ENCODE peak calls at places on chromosomes 3 and 15, in six cellular contexts. Q is hepatocyte, E is left lung, A is heart right ventricle, P is psoas muscle, V is SJSA1. B is an unnamed sample.

GRCh38 chr3:197331131-197331530 is 32.7 kb upstream of the DLG1 start:
- DNase-seq in A (no peak), Q (no peak), P (no peak), E (no peak), V (no peak), B (no peak)

GRCh38 chr3:55330355-55330754 is 156.8 kb downstream of the WNT5A start:
- DNase-seq in P (no peak), Q (peak; percentile 80), A (no peak), E (peak; percentile 66), V (peak; percentile 73), B (no peak)

GRCh38 chr3:72279068-72279598 is 494.2 kb upstream of the PROK2 start:
- DNase-seq in P (no peak), Q (peak; percentile 66), E (no peak), V (no peak), A (no peak), B (no peak)

GRCh38 chr15:77846360-77846759 is 213.6 kb upstream of the LINGO1 start:
- DNase-seq in A (no peak), E (peak; percentile 3), Q (no peak), V (no peak), P (no peak), B (no peak)

GRCh38 chr3:46541856-46542255 is 24.2 kb downstream of the LRRC2 start:
- DNase-seq in A (no peak), V (no peak), P (no peak), Q (no peak), E (no peak), B (no peak)

GRCh38 chr3:61789861-61790260 is 228.5 kb downstream of the PTPRG start:
- DNase-seq in Q (no peak), E (no peak), A (no peak), P (no peak), V (no peak), B (no peak)

GRCh38 chr3:71543371-71544016 is 40.0 kb downstream of the FOXP1 start:
- DNase-seq in P (peak; percentile 12), V (no peak), A (no peak), Q (no peak), E (no peak), B (no peak)

GRCh38 chr3:72664576-72664975 is 183.7 kb downstream of the SHQ1 start:
- DNase-seq in E (no peak), A (no peak), Q (no peak), P (no peak), V (no peak), B (no peak)

GRCh38 chr15:41367418-41367817 is 34.7 kb downstream of the NUSAP1 start:
- DNase-seq in Q (no peak), P (no peak), V (no peak), E (no peak), A (peak; percentile 23), B (no peak)

GRCh38 chr3:122940628-122941086 is 86.9 kb downstream of the SEMA5B start:
- DNase-seq in P (peak; percentile 33), E (no peak), Q (no peak), V (no peak), A (no peak), B (no peak)

GRCh38 chr15:77144028-77144427 is 73.1 kb upstream of the TSPAN3 start:
- DNase-seq in V (no peak), Q (no peak), E (no peak), A (no peak), P (no peak), B (no peak)

GRCh38 chr3:128800241-128801187 is 74.5 kb downstream of the RAB7A start:
- DNase-seq in E (no peak), A (peak; percentile 56), Q (no peak), V (no peak), P (peak; percentile 35), B (no peak)

GRCh38 chr3:71724584-71725278 is 471 bp downstream of the EIF4E3 start:
- DNase-seq in P (peak; percentile 62), A (peak; percentile 25), Q (peak; percentile 65), V (peak; percentile 47), E (peak; percentile 46), B (no peak)

GRCh38 chr15:96341465-96342142 is 11.1 kb downstream of the NR2F2 start:
- DNase-seq in Q (no peak), P (no peak), A (no peak), E (no peak), V (no peak), B (no peak)

GRCh38 chr15:48109856-48110531 is 10.8 kb upstream of the SLC24A5 start:
- DNase-seq in V (no peak), A (no peak), Q (no peak), P (no peak), E (no peak), B (no peak)

GRCh38 chr3:104673981-104674380 is 692.7 kb upstream of the ALCAM start:
- DNase-seq in Q (peak; percentile 13), E (no peak), P (no peak), A (no peak), V (no peak), B (no peak)

GRCh38 chr3:156729460-156730179 is 55.2 kb downstream of the TIPARP start:
- DNase-seq in P (no peak), V (no peak), E (no peak), A (no peak), Q (no peak), B (no peak)

GRCh38 chr3:107239703-107240102 is 137.5 kb upstream of the CCDC54 start:
- DNase-seq in P (no peak), Q (no peak), A (no peak), E (no peak), V (no peak), B (no peak)

GRCh38 chr15:89399390-89400120 is 64.9 kb upstream of the POLG start:
- DNase-seq in V (peak; percentile 59), A (no peak), P (no peak), Q (peak; percentile 48), E (no peak), B (peak; percentile 55)

GRCh38 chr3:35784162-35784561 is 144.8 kb downstream of the ARPP21 start:
- DNase-seq in P (no peak), V (no peak), A (no peak), Q (no peak), E (no peak), B (no peak)

GRCh38 chr3:72011495-72011894 is 226.5 kb upstream of the PROK2 start:
- DNase-seq in P (no peak), V (no peak), E (no peak), A (no peak), Q (no peak), B (no peak)

GRCh38 chr15:80478075-80478474 is 73.9 kb downstream of the ARNT2 start:
- DNase-seq in Q (no peak), V (no peak), P (no peak), A (no peak), E (no peak), B (no peak)

GRCh38 chr15:37015025-37015424 is 85.3 kb downstream of the MEIS2 start:
- DNase-seq in E (no peak), V (no peak), P (no peak), A (peak; percentile 21), Q (peak; percentile 41), B (no peak)

GRCh38 chr3:175983369-175983768 is 1124.2 kb downstream of the NAALADL2 start:
- DNase-seq in V (no peak), Q (no peak), A (no peak), P (no peak), E (no peak), B (no peak)

GRCh38 chr3:33758874-33759273 is 39.6 kb upstream of the PDCD6IP start:
- DNase-seq in A (no peak), Q (no peak), P (no peak), E (no peak), V (no peak), B (no peak)

GRCh38 chr3:128801779-128802369 is 75.9 kb downstream of the RAB7A start:
- DNase-seq in Q (no peak), V (no peak), P (peak; percentile 45), A (peak; percentile 45), E (no peak), B (no peak)

GRCh38 chr3:14007006-14007405 is 117.7 kb downstream of the CHCHD4 start:
- DNase-seq in E (no peak), V (no peak), P (no peak), Q (no peak), A (no peak), B (no peak)

DNA sequence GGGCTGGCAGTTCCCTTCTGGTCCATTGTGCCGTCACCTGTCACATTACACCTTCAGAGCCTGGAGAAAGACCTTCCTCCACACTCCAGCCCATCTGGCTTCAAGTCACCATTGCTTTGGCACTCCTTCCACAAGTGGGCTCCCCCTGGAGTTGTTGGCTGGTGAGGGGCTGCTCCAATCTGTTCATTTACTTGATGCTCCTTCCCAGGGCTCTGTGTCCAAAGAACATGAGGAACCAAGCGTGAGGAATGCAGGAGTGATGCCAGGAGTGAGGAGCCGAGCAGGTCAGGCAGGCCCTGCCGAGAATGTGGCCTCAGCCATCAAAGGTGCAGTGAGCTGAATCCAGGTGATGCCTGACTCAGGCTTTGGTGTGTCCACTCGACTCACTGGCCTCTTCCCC is 57.2 kb downstream of the OXNAD1 start:
- DNase-seq in Q (no peak), E (no peak), P (no peak), A (no peak), V (no peak), B (no peak)
- H3K36me3 ChIP-seq in Q (no peaks in the 10 kb centered on the region), E (no peaks in the 10 kb centered on the region), P (peaks cover 77% of the 10 kb centered on the region), A (peaks cover 5% of the 10 kb centered on the region), V (peaks cover 48% of the 10 kb centered on the region), B (peaks cover 71% of the 10 kb centered on the region)

GRCh38 chr3:58480309-58480708 is 11.6 kb upstream of the KCTD6 start:
- DNase-seq in A (no peak), V (no peak), P (no peak), E (no peak), Q (no peak), B (no peak)

GRCh38 chr3:58486036-58486435 is 5.9 kb upstream of the KCTD6 start:
- DNase-seq in V (no peak), A (no peak), E (no peak), P (no peak), Q (no peak), B (no peak)

GRCh38 chr3:58484049-58484721 is 7.7 kb upstream of the KCTD6 start:
- DNase-seq in Q (no peak), V (no peak), A (no peak), E (no peak), P (no peak), B (no peak)

GRCh38 chr3:58484722-58485069 is 7.2 kb upstream of the KCTD6 start:
- DNase-seq in V (no peak), E (no peak), A (no peak), Q (no peak), P (no peak), B (no peak)

GRCh38 chr3:58482917-58483636 is 8.8 kb upstream of the KCTD6 start:
- DNase-seq in E (no peak), A (no peak), V (no peak), P (no peak), Q (no peak), B (no peak)
- H3K4me3 ChIP-seq in E (no peak overlapping the region), A (no peak overlapping the region), V (no peak overlapping the region), P (no peak overlapping the region), Q (no peak overlapping the region), B (no peak overlapping the region)

DNA sequence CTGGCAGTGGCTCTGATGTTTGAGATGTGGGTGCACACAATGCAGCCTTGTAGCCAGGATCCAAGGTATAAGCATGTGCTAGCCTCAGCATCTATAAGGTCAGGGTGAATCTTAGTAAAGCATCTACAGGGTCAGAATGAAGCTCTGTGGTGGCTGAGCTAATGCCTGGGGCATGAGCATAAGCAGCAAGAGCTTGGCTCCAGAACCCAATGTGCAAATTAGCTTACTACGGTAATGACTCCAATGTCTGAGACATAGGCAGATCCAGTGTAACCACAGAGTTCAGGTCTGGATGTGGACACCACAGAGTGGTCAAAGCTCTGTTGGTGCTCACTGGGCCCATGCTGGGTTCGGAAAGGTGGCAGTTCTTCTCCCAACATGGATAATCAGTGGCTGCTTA is 304.5 kb upstream of the NECTIN3 start:
- DNase-seq in A (no peak), V (no peak), E (no peak), P (no peak), Q (no peak), B (no peak)
- H3K27ac ChIP-seq in A (no peak overlapping the region), V (no peak overlapping the region), E (no peak overlapping the region), P (no peak overlapping the region), Q (no peak overlapping the region), B (no peak overlapping the region)

GRCh38 chr3:5145120-5145519 is 23.0 kb downstream of the ARL8B start:
- DNase-seq in Q (no peak), P (no peak), V (no peak), A (no peak), E (no peak), B (no peak)
- H3K36me3 ChIP-seq in Q (no peaks in the 10 kb centered on the region), P (no peaks in the 10 kb centered on the region), V (peaks cover 5% of the 10 kb centered on the region), A (no peaks in the 10 kb centered on the region), E (no peaks in the 10 kb centered on the region), B (no peaks in the 10 kb centered on the region)